ENCODE peak calls at places on chromosomes 16 and 17, in seven cellular contexts. C, L, Y, K, V, F and H are unnamed samples.
A peak's percentile ranks its signal among the peaks of the same experiment; 100 is the strongest.

GRCh38 chr17:27318228-27318627 is 24.3 kb downstream of the WSB1 start:
- DNase-seq in F (no peak), K (no peak), Y (no peak), V (no peak), C (no peak), L (no peak), H (no peak)

GRCh38 chr16:13961099-13961811 is 41.3 kb downstream of the ERCC4 start:
- DNase-seq in K (no peak), C (no peak), V (no peak), L (no peak), Y (peak; percentile 56), F (no peak), H (no peak)

GRCh38 chr17:32954477-32954876 is 26.5 kb downstream of the TMEM98 start:
- DNase-seq in L (no peak), V (no peak), C (no peak), K (no peak), F (no peak), Y (peak; percentile 29), H (no peak)

GRCh38 chr16:20966746-20967145 is 66.2 kb downstream of the LYRM1 start:
- DNase-seq in L (no peak), F (no peak), V (no peak), Y (no peak), K (no peak), C (no peak), H (no peak)

GRCh38 chr16:84294196-84295142 is at the start of gene WFDC1:
- DNase-seq in C (peak; percentile 68), Y (no peak), F (no peak), L (peak; percentile 58), V (no peak), K (no peak), H (no peak)

GRCh38 chr17:42406602-42407288 is 16.3 kb downstream of the CAVIN1 start:
- DNase-seq in L (no peak), K (peak; percentile 47), F (no peak), C (no peak), V (no peak), Y (no peak), H (no peak)

GRCh38 chr16:52515068-52515671 is 31.8 kb downstream of the TOX3 start:
- DNase-seq in Y (no peak), V (no peak), L (no peak), C (no peak), F (no peak), K (no peak), H (no peak)

GRCh38 chr17:4908301-4908700 is 5.4 kb upstream of the CHRNE start:
- DNase-seq in F (no peak), C (peak; percentile 45), K (no peak), L (no peak), Y (peak; percentile 77), V (no peak), H (no peak)

GRCh38 chr17:29574732-29575510 is 6.4 kb downstream of the TP53I13 start:
- DNase-seq in L (no peak), Y (peak; percentile 90), F (no peak), V (no peak), K (no peak), C (no peak), H (no peak)

GRCh38 chr16:87607223-87607622 is 4.9 kb downstream of the JPH3 start:
- DNase-seq in C (no peak), L (no peak), Y (no peak), F (no peak), K (no peak), V (no peak), H (no peak)

GRCh38 chr17:41823141-41823524 is 10.3 kb downstream of the FKBP10 start:
- DNase-seq in V (no peak), K (no peak), Y (no peak), C (no peak), L (no peak), F (no peak), H (no peak)

GRCh38 chr17:304461-304860 is 48.1 kb downstream of the RPH3AL start:
- DNase-seq in Y (no peak), V (no peak), L (peak; percentile 65), F (no peak), K (no peak), C (no peak), H (no peak)

GRCh38 chr17:60675997-60676396 is 1.7 kb upstream of the BCAS3 start:
- DNase-seq in F (no peak), L (no peak), Y (no peak), C (no peak), K (no peak), V (no peak), H (no peak)

GRCh38 chr16:89048871-89049422 is 44.7 kb upstream of the ACSF3 start:
- DNase-seq in K (no peak), C (no peak), Y (no peak), V (no peak), L (no peak), F (no peak), H (no peak)

GRCh38 chr17:27989046-27989445 is 53.4 kb upstream of the NLK start:
- DNase-seq in Y (no peak), L (no peak), C (no peak), K (no peak), F (no peak), V (no peak), H (no peak)

GRCh38 chr17:48630925-48631692 is 5.0 kb upstream of the HOXB9 start:
- DNase-seq in Y (no peak), C (no peak), V (no peak), K (peak; percentile 91), L (peak; percentile 42), F (no peak), H (no peak)

GRCh38 chr16:87210949-87211348 is 106.2 kb downstream of the C16orf95 start:
- DNase-seq in L (no peak), C (no peak), V (no peak), Y (no peak), K (no peak), F (no peak), H (no peak)

GRCh38 chr17:1967092-1967662 is 58.0 kb downstream of the RTN4RL1 start:
- DNase-seq in Y (no peak), L (peak; percentile 71), V (no peak), C (no peak), F (no peak), K (no peak), H (no peak)
- TF ChIP-seq TAF1 in Y (no peak), L (no peak), V (no peak), C (no peak), F (no peak), K (no peak), H (no peak)

GRCh38 chr17:6660101-6660500 is 8.5 kb downstream of the C17orf100 start:
- DNase-seq in L (no peak), V (no peak), K (no peak), F (no peak), C (no peak), Y (no peak), H (no peak)
- TF ChIP-seq TAF1 in L (no peak), V (no peak), K (no peak), F (no peak), C (no peak), Y (no peak), H (no peak)

GRCh38 chr17:75783069-75783783 is 1.4 kb upstream of the UNK start:
- DNase-seq in L (no peak), C (peak; percentile 30), Y (peak; percentile 52), F (peak; percentile 83), K (no peak), V (no peak), H (no peak)

GRCh38 chr17:75785016-75785769 is 587 bp downstream of the UNK start:
- DNase-seq in Y (peak; percentile 87), C (peak; percentile 94), K (peak; percentile 89), V (no peak), L (peak; percentile 90), F (peak; percentile 67), H (no peak)

GRCh38 chr17:75784473-75785015 is at the start of gene UNK:
- DNase-seq in L (peak; percentile 97), C (peak; percentile 99), K (peak; percentile 96), F (peak; percentile 96), Y (peak; percentile 99), V (peak; percentile 88), H (peak; percentile 81)

GRCh38 chr17:75785770-75786538 is 1.3 kb downstream of the UNK start:
- DNase-seq in Y (no peak), L (no peak), V (no peak), F (no peak), K (no peak), C (peak; percentile 42), H (no peak)

DNA sequence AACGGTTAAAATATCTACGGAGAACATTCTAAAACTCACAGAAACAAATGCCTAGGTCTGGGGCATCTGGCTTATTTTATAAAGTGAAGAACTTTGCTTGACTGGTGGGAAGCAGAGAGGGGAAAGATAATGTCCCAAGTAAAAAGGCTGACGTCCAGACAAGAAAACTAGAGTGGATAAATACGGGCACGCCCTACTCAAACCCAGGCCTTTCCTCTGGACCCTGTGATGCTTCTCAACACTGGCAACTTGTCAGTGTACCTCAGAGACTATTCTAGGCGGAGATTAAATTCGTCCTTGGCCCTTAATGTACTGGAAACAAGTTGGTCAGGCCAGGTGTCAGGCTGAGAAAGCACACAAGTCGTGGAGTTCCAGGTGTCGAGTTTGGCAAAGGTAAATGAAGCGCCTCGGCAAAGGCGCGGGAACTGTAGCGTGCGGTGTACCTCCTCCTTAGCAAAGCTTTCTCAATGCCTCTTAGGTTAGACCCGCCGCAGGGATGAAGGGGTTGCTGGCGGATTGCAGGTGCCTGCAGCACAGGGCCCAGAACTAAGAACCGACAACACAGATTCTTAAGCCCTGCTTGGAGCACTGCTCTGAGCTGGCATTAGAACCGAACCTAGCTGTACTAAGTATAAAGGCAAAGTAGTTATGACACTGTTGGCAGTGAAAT is 668 bp upstream of the UNK start:
- DNase-seq in V (no peak), F (no peak), K (no peak), C (no peak), Y (no peak), L (peak; percentile 56), H (no peak)
- TF ChIP-seq TAF1 in V (no peak), F (no peak), K (no peak), C (no peak), Y (no peak), L (no peak), H (no peak)

GRCh38 chr16:49698931-49699715 is 156.8 kb downstream of the ZNF423 start:
- DNase-seq in F (no peak), K (no peak), Y (no peak), L (no peak), V (no peak), C (no peak), H (no peak)
- TF ChIP-seq TAF1 in F (no peak), K (no peak), Y (no peak), L (no peak), V (no peak), C (no peak), H (no peak)

GRCh38 chr16:30783280-30784109 is 3.5 kb downstream of the ZNF629 start:
- DNase-seq in F (no peak), L (no peak), Y (no peak), C (no peak), K (no peak), V (no peak), H (no peak)
- TF ChIP-seq TAF1 in F (no peak), L (no peak), Y (no peak), C (no peak), K (no peak), V (no peak), H (no peak)